ENCODE peak calls at places on chromosomes 2 and 18, in eight cellular contexts. F, K, C, P, U, B, A and J are unnamed samples.

GRCh38 chr2:240922234-240922981 is 16.3 kb downstream of the CROCC2 start:
- DNase-seq in F (peak; percentile 4), K (no peak), C (peak; percentile 61), P (no peak), U (no peak), B (no peak), A (no peak), J (no peak)

GRCh38 chr2:55097083-55097461 is 46.8 kb upstream of the RTN4 start:
- DNase-seq in F (no peak), K (no peak), C (no peak), P (peak; percentile 78), U (no peak), B (no peak), A (no peak), J (no peak)

GRCh38 chr2:130911482-130911881 is 74.8 kb downstream of the ARHGEF4 start:
- DNase-seq in F (no peak), K (no peak), C (no peak), P (no peak), U (no peak), B (no peak), A (no peak), J (no peak)

GRCh38 chr2:33777791-33778190 is 178.7 kb upstream of the FAM98A start:
- DNase-seq in F (no peak), K (no peak), C (no peak), P (no peak), U (no peak), B (no peak), A (no peak), J (no peak)

GRCh38 chr2:204315236-204315662 is 230.0 kb upstream of the PARD3B start:
- DNase-seq in F (no peak), K (no peak), C (no peak), P (no peak), U (no peak), B (no peak), A (no peak), J (no peak)

GRCh38 chr18:7987284-7987976 is 420.3 kb downstream of the PTPRM start:
- DNase-seq in F (no peak), K (peak; percentile 22), C (no peak), P (no peak), U (no peak), B (no peak), A (no peak), J (no peak)

GRCh38 chr2:133040175-133040574 is 370.2 kb upstream of the LYPD1 start:
- DNase-seq in F (no peak), K (no peak), C (no peak), P (no peak), U (no peak), B (no peak), A (no peak), J (no peak)

GRCh38 chr2:74006424-74006823 is 21.7 kb downstream of the TET3 start:
- DNase-seq in F (peak; percentile 89), K (no peak), C (no peak), P (no peak), U (no peak), B (peak; percentile 67), A (peak; percentile 61), J (no peak)

GRCh38 chr2:15869396-15869795 is 71.0 kb upstream of the MYCN start:
- DNase-seq in F (no peak), K (no peak), C (no peak), P (no peak), U (no peak), B (no peak), A (no peak), J (no peak)

GRCh38 chr2:157176602-157177001 is 80.9 kb upstream of the GALNT5 start:
- DNase-seq in F (no peak), K (no peak), C (no peak), P (no peak), U (no peak), B (no peak), A (no peak), J (no peak)

GRCh38 chr2:131043199-131044077 is 49.8 kb downstream of the FAM168B start:
- DNase-seq in F (no peak), K (no peak), C (no peak), P (no peak), U (no peak), B (no peak), A (no peak), J (no peak)

GRCh38 chr2:156405586-156405985 is 30.6 kb upstream of the GPD2 start:
- DNase-seq in F (no peak), K (peak; percentile 50), C (no peak), P (peak; percentile 74), U (no peak), B (peak; percentile 14), A (no peak), J (no peak)

GRCh38 chr2:47695800-47696477 is 87.0 kb upstream of the MSH6 start:
- DNase-seq in F (no peak), K (no peak), C (no peak), P (no peak), U (peak; percentile 72), B (peak; percentile 90), A (no peak), J (no peak)

GRCh38 chr2:40230186-40230585 is 221.7 kb downstream of the SLC8A1 start:
- DNase-seq in F (no peak), K (no peak), C (no peak), P (no peak), U (no peak), B (no peak), A (no peak), J (no peak)
- H3K27ac ChIP-seq in F (no peak overlapping the region), K (no peak overlapping the region), C (no peak overlapping the region), P (no peak overlapping the region), U (no peak overlapping the region), B (no peak overlapping the region), A (no peak overlapping the region), J (no peak overlapping the region)

GRCh38 chr2:145002624-145003023 is 482.7 kb upstream of the ZEB2 start:
- DNase-seq in F (no peak), K (no peak), C (no peak), P (no peak), U (no peak), B (no peak), A (no peak), J (no peak)

GRCh38 chr2:144996225-144996795 is 476.4 kb upstream of the ZEB2 start:
- DNase-seq in F (no peak), K (no peak), C (no peak), P (no peak), U (no peak), B (no peak), A (no peak), J (no peak)

GRCh38 chr2:144998435-144998834 is 478.5 kb upstream of the ZEB2 start:
- DNase-seq in F (no peak), K (no peak), C (no peak), P (no peak), U (no peak), B (no peak), A (no peak), J (no peak)

GRCh38 chr2:144999040-144999875 is 479.3 kb upstream of the ZEB2 start:
- DNase-seq in F (no peak), K (no peak), C (no peak), P (no peak), U (no peak), B (no peak), A (peak; percentile 57), J (no peak)

DNA sequence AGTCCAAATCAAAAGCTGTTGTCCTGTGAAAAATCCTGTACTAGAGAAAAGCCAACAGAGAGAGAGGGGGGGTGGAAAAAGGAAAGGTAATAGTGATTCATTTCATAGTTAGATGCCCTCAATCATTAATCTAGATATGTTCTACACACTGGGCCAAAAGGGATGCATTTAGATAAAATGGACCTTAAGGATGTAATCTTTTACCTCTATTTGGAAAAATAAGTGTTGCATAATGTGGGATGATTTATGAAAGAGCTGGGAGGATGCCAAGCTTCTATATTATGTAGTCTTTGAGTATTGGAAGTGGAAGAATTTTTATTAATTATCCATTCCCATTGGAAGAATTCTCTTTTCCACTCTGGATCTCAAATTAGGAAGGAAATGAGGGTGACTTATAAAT is 480.5 kb upstream of the ZEB2 start:
- DNase-seq in F (no peak), K (no peak), C (no peak), P (no peak), U (no peak), B (no peak), A (no peak), J (no peak)
- H3K27ac ChIP-seq in F (no peak overlapping the region), K (peak overlapping the region; percentile 45), C (no peak overlapping the region), P (no peak overlapping the region), U (no peak overlapping the region), B (no peak overlapping the region), A (peak overlapping the region; percentile 72), J (no peak overlapping the region)

GRCh38 chr2:215657844-215658243 is 222.0 kb upstream of the FN1 start:
- DNase-seq in F (no peak), K (peak; percentile 40), C (no peak), P (no peak), U (no peak), B (no peak), A (no peak), J (peak; percentile 51)
- H3K27ac ChIP-seq in F (no peak overlapping the region), K (peak overlapping the region; percentile 16), C (peak overlapping the region; percentile 20), P (no peak overlapping the region), U (no peak overlapping the region), B (no peak overlapping the region), A (no peak overlapping the region), J (peak overlapping the region; percentile 6)

DNA sequence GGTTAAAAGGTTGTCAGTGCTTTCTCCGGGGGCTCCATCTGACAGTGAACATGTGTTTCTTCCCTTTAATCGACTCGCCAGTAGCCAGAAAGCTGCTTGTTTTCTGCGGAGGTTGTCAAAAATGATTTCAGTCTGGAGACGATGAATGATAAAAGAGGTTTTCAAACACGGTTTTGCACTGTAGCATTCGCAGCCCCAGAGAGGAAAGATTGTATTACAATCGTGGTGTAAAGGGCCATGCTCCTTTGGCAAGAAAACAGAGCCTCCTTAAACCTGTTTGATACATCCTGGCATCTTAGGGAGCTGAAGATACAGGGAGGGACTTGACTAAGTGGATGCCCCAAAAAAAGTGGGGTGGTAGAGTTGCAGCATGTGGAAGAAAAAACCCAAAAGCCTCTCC is 111.4 kb upstream of the MEIS1 start:
- DNase-seq in F (no peak), K (no peak), C (no peak), P (no peak), U (no peak), B (no peak), A (no peak), J (no peak)
- H3K27ac ChIP-seq in F (no peak overlapping the region), K (no peak overlapping the region), C (no peak overlapping the region), P (no peak overlapping the region), U (no peak overlapping the region), B (no peak overlapping the region), A (no peak overlapping the region), J (no peak overlapping the region)

GRCh38 chr2:100983684-100984310 is 18.3 kb upstream of the RPL31 start:
- DNase-seq in F (no peak), K (no peak), C (no peak), P (no peak), U (no peak), B (no peak), A (no peak), J (no peak)
- H3K27ac ChIP-seq in F (no peak overlapping the region), K (peak overlapping the region; percentile 74), C (no peak overlapping the region), P (peak overlapping the region; percentile 21), U (no peak overlapping the region), B (no peak overlapping the region), A (peak overlapping the region; percentile 9), J (no peak overlapping the region)

GRCh38 chr2:222844323-222844722 is 16.5 kb upstream of the ACSL3 start:
- DNase-seq in F (no peak), K (peak; percentile 71), C (no peak), P (peak; percentile 79), U (no peak), B (no peak), A (no peak), J (peak; percentile 65)
- H3K27ac ChIP-seq in F (no peak overlapping the region), K (peak overlapping the region; percentile 91), C (peak overlapping the region; percentile 19), P (peak overlapping the region; percentile 64), U (no peak overlapping the region), B (no peak overlapping the region), A (no peak overlapping the region), J (peak overlapping the region; percentile 93)